ENCODE peak calls at places on chromosomes 7 and 10, in six cellular contexts. One of them, this sample, is unnamed.

GRCh38 chr7:112547916-112548315 is 67.1 kb downstream of the LSMEM1 start:
- DNase-seq in CD8-positive, alpha-beta T cell: no peak
- DNase-seq in astrocyte of the cerebellum: no peak
- DNase-seq in H9: no peak
- DNase-seq in neural progenitor cell: no peak
- DNase-seq in ascending aorta: no peak
- DNase-seq in this sample: no peak

GRCh38 chr10:24305551-24306506 is 96.9 kb downstream of the KIAA1217 start:
- DNase-seq in H9: no peak
- DNase-seq in ascending aorta: no peak
- DNase-seq in astrocyte of the cerebellum: peak; percentile 49
- DNase-seq in CD8-positive, alpha-beta T cell: no peak
- DNase-seq in neural progenitor cell: no peak
- DNase-seq in this sample: no peak

GRCh38 chr10:24518411-24518810 is 205.3 kb downstream of the ARHGAP21 start:
- DNase-seq in astrocyte of the cerebellum: no peak
- DNase-seq in CD8-positive, alpha-beta T cell: no peak
- DNase-seq in H9: no peak
- DNase-seq in neural progenitor cell: no peak
- DNase-seq in ascending aorta: no peak
- DNase-seq in this sample: no peak

GRCh38 chr7:2452074-2452507 is 24.1 kb downstream of the GRIFIN start:
- DNase-seq in CD8-positive, alpha-beta T cell: no peak
- DNase-seq in H9: no peak
- DNase-seq in ascending aorta: no peak
- DNase-seq in neural progenitor cell: no peak
- DNase-seq in astrocyte of the cerebellum: no peak
- DNase-seq in this sample: no peak

GRCh38 chr10:119859422-119860258 is 13.0 kb downstream of the MCMBP start:
- DNase-seq in CD8-positive, alpha-beta T cell: no peak
- DNase-seq in neural progenitor cell: peak; percentile 69
- DNase-seq in ascending aorta: no peak
- DNase-seq in H9: no peak
- DNase-seq in astrocyte of the cerebellum: peak; percentile 59
- DNase-seq in this sample: no peak

GRCh38 chr7:3217166-3217565 is 83.9 kb upstream of the SDK1 start:
- DNase-seq in H9: no peak
- DNase-seq in ascending aorta: peak; percentile 87
- DNase-seq in CD8-positive, alpha-beta T cell: no peak
- DNase-seq in neural progenitor cell: no peak
- DNase-seq in astrocyte of the cerebellum: no peak
- DNase-seq in this sample: no peak

GRCh38 chr10:122459586-122460273 is 1.6 kb upstream of the HTRA1 start:
- DNase-seq in astrocyte of the cerebellum: peak; percentile 54
- DNase-seq in ascending aorta: no peak
- DNase-seq in H9: no peak
- DNase-seq in CD8-positive, alpha-beta T cell: no peak
- DNase-seq in neural progenitor cell: no peak
- DNase-seq in this sample: no peak

GRCh38 chr10:35027567-35027966 is 62.6 kb downstream of the CUL2 start:
- DNase-seq in neural progenitor cell: no peak
- DNase-seq in H9: no peak
- DNase-seq in ascending aorta: no peak
- DNase-seq in astrocyte of the cerebellum: no peak
- DNase-seq in CD8-positive, alpha-beta T cell: no peak
- DNase-seq in this sample: no peak

GRCh38 chr7:54995631-54996340 is 23.0 kb upstream of the EGFR start:
- DNase-seq in CD8-positive, alpha-beta T cell: no peak
- DNase-seq in astrocyte of the cerebellum: no peak
- DNase-seq in ascending aorta: no peak
- DNase-seq in neural progenitor cell: no peak
- DNase-seq in H9: no peak
- DNase-seq in this sample: no peak

GRCh38 chr7:8387551-8388256 is 45.7 kb upstream of the NXPH1 start:
- DNase-seq in neural progenitor cell: no peak
- DNase-seq in H9: no peak
- DNase-seq in CD8-positive, alpha-beta T cell: no peak
- DNase-seq in ascending aorta: no peak
- DNase-seq in astrocyte of the cerebellum: no peak
- DNase-seq in this sample: no peak

GRCh38 chr10:87546221-87546620 is 41.5 kb downstream of the MINPP1 start:
- DNase-seq in CD8-positive, alpha-beta T cell: no peak
- DNase-seq in neural progenitor cell: no peak
- DNase-seq in H9: no peak
- DNase-seq in ascending aorta: no peak
- DNase-seq in astrocyte of the cerebellum: no peak
- DNase-seq in this sample: no peak

GRCh38 chr10:95273393-95274312 is 17.1 kb downstream of the PDLIM1 start:
- DNase-seq in H9: no peak
- DNase-seq in CD8-positive, alpha-beta T cell: no peak
- DNase-seq in astrocyte of the cerebellum: peak; percentile 42
- DNase-seq in ascending aorta: peak; percentile 85
- DNase-seq in neural progenitor cell: no peak
- DNase-seq in this sample: no peak

GRCh38 chr10:51892965-51893658 is 193.7 kb upstream of the CSTF2T start:
- DNase-seq in H9: peak; percentile 46
- DNase-seq in ascending aorta: no peak
- DNase-seq in neural progenitor cell: peak; percentile 83
- DNase-seq in CD8-positive, alpha-beta T cell: no peak
- DNase-seq in astrocyte of the cerebellum: no peak
- DNase-seq in this sample: no peak

GRCh38 chr10:6409982-6410694 is 169.9 kb downstream of the PRKCQ start:
- DNase-seq in neural progenitor cell: no peak
- DNase-seq in ascending aorta: no peak
- DNase-seq in H9: no peak
- DNase-seq in astrocyte of the cerebellum: no peak
- DNase-seq in CD8-positive, alpha-beta T cell: peak; percentile 64
- DNase-seq in this sample: no peak

GRCh38 chr10:1169981-1170866 is 114.0 kb downstream of the WDR37 start:
- DNase-seq in neural progenitor cell: no peak
- DNase-seq in CD8-positive, alpha-beta T cell: no peak
- DNase-seq in ascending aorta: no peak
- DNase-seq in H9: no peak
- DNase-seq in astrocyte of the cerebellum: no peak
- DNase-seq in this sample: no peak

GRCh38 chr7:30473393-30473775 is 5.2 kb downstream of the NOD1 start:
- DNase-seq in ascending aorta: no peak
- DNase-seq in H9: no peak
- DNase-seq in astrocyte of the cerebellum: no peak
- DNase-seq in neural progenitor cell: no peak
- DNase-seq in CD8-positive, alpha-beta T cell: no peak
- DNase-seq in this sample: no peak

GRCh38 chr7:128453836-128454804 is 1.6 kb upstream of the HILPDA start:
- DNase-seq in astrocyte of the cerebellum: peak; percentile 91
- DNase-seq in ascending aorta: peak; percentile 94
- DNase-seq in H9: peak; percentile 92
- DNase-seq in CD8-positive, alpha-beta T cell: no peak
- DNase-seq in neural progenitor cell: peak; percentile 88
- DNase-seq in this sample: peak; percentile 75

GRCh38 chr7:153065021-153065420 is 305.5 kb downstream of the ACTR3B start:
- DNase-seq in astrocyte of the cerebellum: no peak
- DNase-seq in CD8-positive, alpha-beta T cell: no peak
- DNase-seq in ascending aorta: no peak
- DNase-seq in neural progenitor cell: no peak
- DNase-seq in H9: no peak
- DNase-seq in this sample: no peak

GRCh38 chr10:70571236-70571635 is 31.3 kb downstream of the PRF1 start:
- DNase-seq in CD8-positive, alpha-beta T cell: no peak
- DNase-seq in astrocyte of the cerebellum: no peak
- DNase-seq in H9: no peak
- DNase-seq in neural progenitor cell: no peak
- DNase-seq in ascending aorta: no peak
- DNase-seq in this sample: no peak

DNA sequence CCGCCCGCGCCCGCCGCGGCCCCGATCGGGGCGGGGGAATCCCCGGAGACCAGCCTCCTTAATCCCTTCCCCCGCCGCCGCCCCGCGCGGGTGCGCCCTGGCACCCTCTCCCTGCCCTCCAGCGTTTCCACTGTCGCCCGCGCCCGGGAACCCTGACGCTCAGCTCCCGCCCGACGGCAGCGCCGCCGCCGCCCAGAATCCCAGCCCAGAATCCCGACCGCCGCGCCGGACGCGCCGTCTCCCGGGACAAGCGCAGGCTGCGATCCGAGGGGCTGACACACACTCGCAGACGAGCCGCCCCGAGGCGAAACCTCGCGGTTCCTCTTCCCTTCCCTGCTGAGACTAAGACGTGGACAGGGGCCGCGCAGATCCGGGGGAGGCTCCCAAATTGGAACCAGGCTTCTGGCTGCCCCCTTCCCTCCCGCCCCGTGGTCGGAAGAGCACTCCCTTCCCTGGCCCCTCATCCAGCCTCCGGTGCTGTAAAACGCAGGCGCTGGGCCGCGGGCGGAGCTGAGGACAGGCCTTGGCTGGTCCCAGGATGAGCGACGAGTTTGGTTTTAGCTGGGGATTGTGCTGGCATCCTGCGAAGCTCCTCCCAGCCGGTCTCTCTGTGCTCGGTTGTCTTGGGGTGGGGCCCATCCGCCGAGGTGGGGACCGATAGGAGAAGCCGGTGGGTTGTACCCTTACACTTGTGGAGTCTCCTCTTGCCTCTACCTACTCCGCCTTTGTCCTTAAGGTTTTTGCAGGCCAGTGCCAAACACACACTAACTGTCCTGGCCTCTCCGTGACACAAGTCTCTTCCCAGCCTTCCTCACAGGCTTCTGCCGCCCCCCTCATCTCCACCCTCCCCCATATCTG is 1.1 kb downstream of the MARVELD1 start:
- DNase-seq in ascending aorta: peak; percentile 88
- DNase-seq in H9: peak; percentile 86
- DNase-seq in CD8-positive, alpha-beta T cell: no peak
- DNase-seq in astrocyte of the cerebellum: no peak
- DNase-seq in neural progenitor cell: peak; percentile 83
- DNase-seq in this sample: no peak
- TF ChIP-seq CTCF in ascending aorta: no peak
- TF ChIP-seq CTCF in H9: no peak
- TF ChIP-seq CTCF in CD8-positive, alpha-beta T cell: no peak
- TF ChIP-seq CTCF in astrocyte of the cerebellum: no peak
- TF ChIP-seq CTCF in neural progenitor cell: peak; percentile 2
- TF ChIP-seq CTCF in this sample: no peak

GRCh38 chr7:157702311-157703023 is 365.7 kb downstream of the DNAJB6 start:
- DNase-seq in H9: no peak
- DNase-seq in CD8-positive, alpha-beta T cell: no peak
- DNase-seq in neural progenitor cell: no peak
- DNase-seq in astrocyte of the cerebellum: no peak
- DNase-seq in ascending aorta: peak; percentile 53
- DNase-seq in this sample: no peak

GRCh38 chr7:157704365-157704764 is 367.6 kb downstream of the DNAJB6 start:
- DNase-seq in ascending aorta: peak; percentile 25
- DNase-seq in H9: no peak
- DNase-seq in neural progenitor cell: no peak
- DNase-seq in CD8-positive, alpha-beta T cell: no peak
- DNase-seq in astrocyte of the cerebellum: no peak
- DNase-seq in this sample: no peak

GRCh38 chr7:157701395-157701794 is 364.6 kb downstream of the DNAJB6 start:
- DNase-seq in CD8-positive, alpha-beta T cell: no peak
- DNase-seq in ascending aorta: peak; percentile 13
- DNase-seq in neural progenitor cell: no peak
- DNase-seq in astrocyte of the cerebellum: no peak
- DNase-seq in H9: no peak
- DNase-seq in this sample: no peak

GRCh38 chr7:157703534-157704195 is 366.9 kb downstream of the DNAJB6 start:
- DNase-seq in CD8-positive, alpha-beta T cell: no peak
- DNase-seq in H9: no peak
- DNase-seq in astrocyte of the cerebellum: no peak
- DNase-seq in ascending aorta: peak; percentile 21
- DNase-seq in neural progenitor cell: no peak
- DNase-seq in this sample: no peak

GRCh38 chr7:157703131-157703530 is 366.3 kb downstream of the DNAJB6 start:
- DNase-seq in H9: peak; percentile 26
- DNase-seq in CD8-positive, alpha-beta T cell: no peak
- DNase-seq in astrocyte of the cerebellum: no peak
- DNase-seq in ascending aorta: peak; percentile 18
- DNase-seq in neural progenitor cell: no peak
- DNase-seq in this sample: no peak
- TF ChIP-seq CTCF in H9: no peak
- TF ChIP-seq CTCF in CD8-positive, alpha-beta T cell: no peak
- TF ChIP-seq CTCF in astrocyte of the cerebellum: no peak
- TF ChIP-seq CTCF in ascending aorta: no peak
- TF ChIP-seq CTCF in neural progenitor cell: no peak
- TF ChIP-seq CTCF in this sample: no peak

GRCh38 chr7:84236398-84236797 is 41.8 kb upstream of the SEMA3A start:
- DNase-seq in neural progenitor cell: no peak
- DNase-seq in CD8-positive, alpha-beta T cell: no peak
- DNase-seq in H9: no peak
- DNase-seq in ascending aorta: no peak
- DNase-seq in astrocyte of the cerebellum: no peak
- DNase-seq in this sample: no peak

GRCh38 chr7:84230491-84230890 is 35.9 kb upstream of the SEMA3A start:
- DNase-seq in CD8-positive, alpha-beta T cell: no peak
- DNase-seq in astrocyte of the cerebellum: no peak
- DNase-seq in neural progenitor cell: no peak
- DNase-seq in ascending aorta: no peak
- DNase-seq in H9: no peak
- DNase-seq in this sample: no peak

GRCh38 chr7:84228526-84228925 is 33.9 kb upstream of the SEMA3A start:
- DNase-seq in ascending aorta: no peak
- DNase-seq in H9: peak; percentile 54
- DNase-seq in CD8-positive, alpha-beta T cell: no peak
- DNase-seq in astrocyte of the cerebellum: no peak
- DNase-seq in neural progenitor cell: peak; percentile 78
- DNase-seq in this sample: no peak

GRCh38 chr7:84231157-84231556 is 36.6 kb upstream of the SEMA3A start:
- DNase-seq in neural progenitor cell: no peak
- DNase-seq in ascending aorta: no peak
- DNase-seq in astrocyte of the cerebellum: no peak
- DNase-seq in H9: no peak
- DNase-seq in CD8-positive, alpha-beta T cell: no peak
- DNase-seq in this sample: no peak

GRCh38 chr7:84232653-84233052 is 38.1 kb upstream of the SEMA3A start:
- DNase-seq in CD8-positive, alpha-beta T cell: no peak
- DNase-seq in ascending aorta: no peak
- DNase-seq in neural progenitor cell: peak; percentile 5
- DNase-seq in astrocyte of the cerebellum: no peak
- DNase-seq in H9: no peak
- DNase-seq in this sample: no peak
- TF ChIP-seq CTCF in CD8-positive, alpha-beta T cell: no peak
- TF ChIP-seq CTCF in ascending aorta: no peak
- TF ChIP-seq CTCF in neural progenitor cell: no peak
- TF ChIP-seq CTCF in astrocyte of the cerebellum: no peak
- TF ChIP-seq CTCF in H9: peak; percentile 49
- TF ChIP-seq CTCF in this sample: no peak

DNA sequence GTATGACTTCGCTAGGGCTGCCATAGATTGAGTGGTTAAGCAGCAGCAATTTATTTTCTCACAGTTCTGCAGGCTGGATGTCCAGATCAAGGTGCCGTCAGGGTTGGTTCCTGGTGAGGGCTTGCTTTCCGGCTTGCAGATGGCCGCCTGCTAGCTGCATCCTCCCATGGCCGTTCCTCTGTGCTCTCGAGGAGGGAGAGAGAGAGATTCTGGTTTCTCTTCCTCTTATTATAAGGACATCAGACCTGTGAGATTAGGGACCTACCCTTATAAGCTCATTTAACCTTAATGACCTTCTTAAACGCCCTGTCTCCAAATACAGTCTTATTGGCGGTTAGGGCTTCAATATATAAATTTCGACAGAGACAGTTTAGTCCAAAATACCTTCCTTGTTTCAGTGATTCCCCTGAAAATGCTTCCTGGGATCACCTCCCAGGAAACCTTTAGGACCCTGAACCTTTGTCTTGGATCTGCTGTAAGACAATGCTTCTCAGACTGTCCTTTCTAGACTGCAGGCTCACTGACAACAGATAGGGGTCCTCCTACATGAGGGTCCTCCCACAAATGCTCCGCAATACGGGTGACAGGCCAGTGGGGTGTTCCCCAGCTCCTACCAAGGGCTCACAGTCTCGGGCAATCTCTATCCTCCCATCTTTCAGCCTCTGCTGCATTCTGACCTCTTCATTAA is 82.5 kb upstream of the BAIAP2L1 start:
- DNase-seq in neural progenitor cell: peak; percentile 39
- DNase-seq in astrocyte of the cerebellum: no peak
- DNase-seq in ascending aorta: no peak
- DNase-seq in H9: peak; percentile 47
- DNase-seq in CD8-positive, alpha-beta T cell: no peak
- DNase-seq in this sample: no peak
- TF ChIP-seq CTCF in neural progenitor cell: peak; percentile 16
- TF ChIP-seq CTCF in astrocyte of the cerebellum: no peak
- TF ChIP-seq CTCF in ascending aorta: no peak
- TF ChIP-seq CTCF in H9: peak; percentile 51
- TF ChIP-seq CTCF in CD8-positive, alpha-beta T cell: no peak
- TF ChIP-seq CTCF in this sample: no peak

This sample was measured in omental fat pad.